ENCODE peak calls at places on chromosomes 2 and 18, in nine cellular contexts. H is neuronal stem cell; E is bronchial epithelial cell; C is cardiac muscle cell; U is body of pancreas; N is CD4-positive, alpha-beta T cell; I is K562; T is hepatocyte; M is ovary. Z is an unnamed sample.

GRCh38 chr2:53509827-53510785 is 257.5 kb upstream of the CHAC2 start:
- DNase-seq in H (peak; percentile 71), E (no peak), C (no peak), U (no peak), N (no peak), I (no peak), T (no peak), M (no peak), Z (peak; percentile 66)

GRCh38 chr2:239166201-239166834 is 234.5 kb downstream of the HDAC4 start:
- DNase-seq in H (no peak), E (no peak), C (no peak), U (no peak), N (no peak), I (no peak), T (no peak), M (no peak), Z (no peak)

GRCh38 chr2:85019121-85019520 is 48.2 kb downstream of the KCMF1 start:
- DNase-seq in H (no peak), E (peak; percentile 86), C (no peak), U (no peak), N (no peak), I (no peak), T (peak; percentile 25), M (no peak), Z (no peak)

GRCh38 chr18:11548367-11548766 is 61.0 kb upstream of the SLC35G4 start:
- DNase-seq in H (no peak), E (no peak), C (peak; percentile 4), U (no peak), N (no peak), I (no peak), T (no peak), M (no peak), Z (no peak)

GRCh38 chr2:237603718-237604362 is 13.3 kb upstream of the RAB17 start:
- DNase-seq in H (no peak), E (peak; percentile 29), C (peak; percentile 85), U (peak; percentile 27), N (peak; percentile 35), I (no peak), T (no peak), M (no peak), Z (peak; percentile 68)

GRCh38 chr2:98036349-98037000 is 40.7 kb upstream of the TMEM131 start:
- DNase-seq in H (no peak), E (no peak), C (no peak), U (peak; percentile 40), N (no peak), I (no peak), T (no peak), M (no peak), Z (no peak)

GRCh38 chr2:44348385-44348784 is 12.9 kb downstream of the PREPL start:
- DNase-seq in H (no peak), E (no peak), C (peak; percentile 69), U (no peak), N (no peak), I (no peak), T (no peak), M (peak; percentile 24), Z (no peak)

GRCh38 chr2:230798769-230799399 is 65.9 kb upstream of the ITM2C start:
- DNase-seq in H (peak; percentile 17), E (peak; percentile 62), C (peak; percentile 76), U (no peak), N (peak; percentile 33), I (peak; percentile 26), T (peak; percentile 77), M (no peak), Z (peak; percentile 23)

GRCh38 chr18:62549755-62550154 is 26.9 kb downstream of the ZCCHC2 start:
- DNase-seq in H (no peak), E (no peak), C (no peak), U (no peak), N (no peak), I (no peak), T (no peak), M (no peak), Z (no peak)

GRCh38 chr18:23257686-23258565 is 122.6 kb downstream of the CABLES1 start:
- DNase-seq in H (no peak), E (peak; percentile 20), C (peak; percentile 65), U (no peak), N (no peak), I (no peak), T (no peak), M (no peak), Z (no peak)

GRCh38 chr18:60350975-60351374 is 21.6 kb downstream of the MC4R start:
- DNase-seq in H (no peak), E (peak; percentile 60), C (no peak), U (no peak), N (no peak), I (no peak), T (no peak), M (no peak), Z (no peak)

GRCh38 chr2:236159778-236160170 is 8.4 kb downstream of the GBX2 start:
- DNase-seq in H (peak; percentile 2), E (no peak), C (no peak), U (no peak), N (no peak), I (no peak), T (no peak), M (no peak), Z (no peak)
- H3K27me3 ChIP-seq in H (peaks cover 55% of the 10 kb centered on the region), E (peaks cover 28% of the 10 kb centered on the region), C (peaks cover 100% of the 10 kb centered on the region), U (peaks cover 29% of the 10 kb centered on the region), N (peaks cover 67% of the 10 kb centered on the region), I (peaks cover 40% of the 10 kb centered on the region), T (peaks cover 87% of the 10 kb centered on the region), M (no peaks in the 10 kb centered on the region), Z (peaks cover 84% of the 10 kb centered on the region)

GRCh38 chr18:73110307-73110706 is 242.5 kb upstream of the NETO1 start:
- DNase-seq in H (no peak), E (no peak), C (no peak), U (no peak), N (no peak), I (no peak), T (no peak), M (no peak), Z (no peak)
- H3K27me3 ChIP-seq in H (no peaks in the 10 kb centered on the region), E (no peaks in the 10 kb centered on the region), C (no peaks in the 10 kb centered on the region), U (no peaks in the 10 kb centered on the region), N (no peaks in the 10 kb centered on the region), I (no peaks in the 10 kb centered on the region), T (no peaks in the 10 kb centered on the region), M (no peaks in the 10 kb centered on the region), Z (no peaks in the 10 kb centered on the region)

GRCh38 chr2:130251520-130251864 is 53.3 kb upstream of the TUBA3E start:
- DNase-seq in H (no peak), E (no peak), C (peak; percentile 5), U (no peak), N (no peak), I (no peak), T (no peak), M (no peak), Z (no peak)

GRCh38 chr2:130251865-130252620 is 53.8 kb upstream of the TUBA3E start:
- DNase-seq in H (no peak), E (no peak), C (no peak), U (peak; percentile 29), N (no peak), I (no peak), T (no peak), M (no peak), Z (no peak)

GRCh38 chr2:130252880-130253645 is 54.8 kb upstream of the TUBA3E start:
- DNase-seq in H (no peak), E (peak; percentile 59), C (peak; percentile 35), U (no peak), N (no peak), I (peak; percentile 28), T (no peak), M (no peak), Z (no peak)
- H3K27me3 ChIP-seq in H (no peaks in the 10 kb centered on the region), E (peaks cover 2% of the 10 kb centered on the region), C (peaks cover 57% of the 10 kb centered on the region), U (peaks cover 7% of the 10 kb centered on the region), N (peaks cover 6% of the 10 kb centered on the region), I (peaks cover 37% of the 10 kb centered on the region), T (no peaks in the 10 kb centered on the region), M (no peaks in the 10 kb centered on the region), Z (peaks cover 52% of the 10 kb centered on the region)

DNA sequence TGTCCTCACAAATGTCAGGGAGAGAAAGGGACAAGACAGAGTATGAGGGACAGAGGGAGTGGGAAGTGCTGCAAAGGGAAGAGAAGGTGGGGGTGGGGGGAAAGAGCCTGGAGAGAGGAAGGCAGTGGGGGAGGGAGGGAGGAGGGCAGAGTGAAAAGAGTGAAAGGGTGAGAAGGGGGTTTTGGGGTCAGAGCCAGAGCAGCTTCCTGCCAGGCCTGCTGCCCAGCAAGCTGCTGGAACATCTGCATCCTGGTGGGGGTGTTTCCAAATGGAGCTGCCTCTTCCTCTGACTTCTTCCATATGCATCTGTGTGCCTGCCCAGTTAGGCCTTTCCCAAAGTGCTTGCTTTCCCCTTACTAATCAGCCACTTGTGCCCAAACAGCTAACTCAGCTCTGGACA is 94.3 kb upstream of the CELF4 start:
- DNase-seq in H (no peak), E (no peak), C (peak; percentile 70), U (no peak), N (no peak), I (no peak), T (no peak), M (no peak), Z (no peak)
- H3K27me3 ChIP-seq in H (no peaks in the 10 kb centered on the region), E (no peaks in the 10 kb centered on the region), C (no peaks in the 10 kb centered on the region), U (no peaks in the 10 kb centered on the region), N (no peaks in the 10 kb centered on the region), I (no peaks in the 10 kb centered on the region), T (no peaks in the 10 kb centered on the region), M (no peaks in the 10 kb centered on the region), Z (no peaks in the 10 kb centered on the region)

DNA sequence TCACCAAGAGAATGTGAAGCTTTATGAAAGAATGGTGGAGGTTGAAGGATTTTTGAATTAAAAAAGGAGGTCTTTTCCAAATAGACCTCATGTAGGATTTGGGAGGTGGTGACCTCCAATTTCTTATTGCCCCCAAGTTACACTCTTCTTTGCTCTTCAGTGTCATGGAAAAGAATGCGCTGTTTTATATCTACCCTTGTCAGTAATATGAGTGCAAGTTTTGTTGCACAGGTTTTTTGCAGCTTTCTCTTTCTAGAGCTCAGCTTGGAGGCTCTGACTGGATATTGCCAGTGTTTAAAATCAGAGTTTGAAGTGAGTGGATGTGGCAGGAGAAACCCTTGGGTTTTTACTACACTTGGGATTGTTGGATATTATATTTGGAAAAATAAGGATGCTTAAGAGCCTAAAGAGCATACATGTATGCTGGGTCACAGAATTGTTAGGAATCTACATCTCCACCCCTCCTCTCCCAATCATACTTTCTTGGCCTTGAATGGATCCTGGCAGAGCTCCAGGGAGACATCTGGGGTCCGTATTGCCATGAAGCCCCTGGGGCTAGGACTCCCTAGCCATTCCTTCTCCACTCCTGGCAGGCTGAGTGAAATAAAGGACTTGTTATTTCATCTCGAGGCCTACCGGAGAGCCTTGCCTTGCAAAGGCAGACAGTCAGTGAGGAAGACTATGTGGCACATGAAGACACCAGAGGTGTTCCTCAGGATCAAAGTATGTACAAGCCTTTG is 43.8 kb downstream of the APOB start:
- DNase-seq in H (no peak), E (no peak), C (no peak), U (no peak), N (no peak), I (no peak), T (no peak), M (no peak), Z (no peak)
- H3K27me3 ChIP-seq in H (no peaks in the 10 kb centered on the region), E (no peaks in the 10 kb centered on the region), C (no peaks in the 10 kb centered on the region), U (no peaks in the 10 kb centered on the region), N (no peaks in the 10 kb centered on the region), I (no peaks in the 10 kb centered on the region), T (no peaks in the 10 kb centered on the region), M (no peaks in the 10 kb centered on the region), Z (no peaks in the 10 kb centered on the region)

Z was measured in NT2/D1.